ENCODE peak calls at places on chromosomes 2 and 18, in six cellular contexts. K is nucleus accumbens; M is GM18507; D is neuronal stem cell; V is CD8-positive, alpha-beta T cell; Y is effector memory CD8-positive, alpha-beta T cell. T is an unnamed sample.

GRCh38 chr18:48668466-48669179 is 129.8 kb downstream of the CTIF start:
- DNase-seq in K (no peak), M (no peak), D (no peak), V (no peak), Y (no peak), T (no peak)

GRCh38 chr2:1947316-1947715 is 203.0 kb upstream of the PXDN start:
- DNase-seq in K (no peak), M (no peak), D (no peak), V (no peak), Y (no peak), T (no peak)

GRCh38 chr2:176455865-176456291 is 186.6 kb downstream of the MTX2 start:
- DNase-seq in K (no peak), M (no peak), D (peak), V (no peak), Y (no peak), T (no peak)

GRCh38 chr2:48471048-48471474 is 58.9 kb upstream of the STON1 start:
- DNase-seq in K (no peak), M (no peak), D (peak), V (no peak), Y (no peak), T (no peak)

GRCh38 chr18:24128700-24129099 is 10.2 kb upstream of the CABYR start:
- DNase-seq in K (no peak), M (no peak), D (no peak), V (no peak), Y (no peak), T (no peak)

GRCh38 chr2:200679157-200679934 is 93.5 kb downstream of the AOX1 start:
- DNase-seq in K (no peak), M (no peak), D (no peak), V (no peak), Y (no peak), T (no peak)

GRCh38 chr18:37937287-37937686 is 371.7 kb upstream of the CELF4 start:
- DNase-seq in K (no peak), M (no peak), D (no peak), V (no peak), Y (no peak), T (no peak)

GRCh38 chr2:73893764-73894474 is 1.1 kb downstream of the ACTG2 start:
- DNase-seq in K (no peak), M (no peak), D (no peak), V (no peak), Y (no peak), T (no peak)

GRCh38 chr2:178863130-178863855 is 56.1 kb upstream of the TTN start:
- DNase-seq in K (no peak), M (no peak), D (no peak), V (no peak), Y (no peak), T (no peak)

GRCh38 chr2:205684871-205685313 is 2.6 kb downstream of the NRP2 start:
- DNase-seq in K (no peak), M (no peak), D (no peak), V (no peak), Y (no peak), T (no peak)

GRCh38 chr2:99337164-99337930 is at the start of gene EIF5B:
- DNase-seq in K (peak), M (peak), D (peak), V (peak), Y (peak), T (peak)

GRCh38 chr2:108640731-108641130 is 78.6 kb upstream of the RANBP2 start:
- DNase-seq in K (no peak), M (no peak), D (no peak), V (no peak), Y (no peak), T (no peak)

GRCh38 chr2:23563673-23564617 is 179.0 kb downstream of the KLHL29 start:
- DNase-seq in K (no peak), M (no peak), D (no peak), V (no peak), Y (no peak), T (no peak)

GRCh38 chr2:104790901-104791495 is 62.9 kb upstream of the POU3F3 start:
- DNase-seq in K (no peak), M (no peak), D (no peak), V (no peak), Y (no peak), T (no peak)

GRCh38 chr2:97706112-97706511 is 7.3 kb upstream of the ZAP70 start:
- DNase-seq in K (no peak), M (no peak), D (no peak), V (peak), Y (no peak), T (no peak)

T was measured in natural killer cell treated with Interleukin-12 subunit alpha and Interleukin-12 subunit beta and Interleukin-15 and Interleukin-18, amount 100 ng/mL, for 72 hours.